ENCODE peak calls at places on chromosomes 4 and X, in nine cellular contexts. C, V, P, L, O, F, A, H and Y are unnamed samples.

GRCh38 chrX:134528936-134529335 is 69.0 kb downstream of the HPRT1 start:
- DNase-seq in V (no peak), C (no peak), L (peak; percentile 49), A (no peak), P (no peak), O (no peak), F (peak; percentile 19), H (no peak), Y (no peak)

GRCh38 chrX:136192839-136193414 is 45.6 kb downstream of the FHL1 start:
- DNase-seq in V (no peak), P (no peak), O (no peak), F (no peak), C (no peak), H (no peak), A (peak; percentile 50), L (no peak), Y (no peak)

GRCh38 chrX:129347291-129347690 is 176.0 kb downstream of the SMARCA1 start:
- DNase-seq in L (no peak), V (peak; percentile 17), C (no peak), P (no peak), F (no peak), A (no peak), O (no peak), H (no peak), Y (no peak)

GRCh38 chrX:55695227-55696018 is 22.1 kb upstream of the RRAGB start:
- DNase-seq in H (no peak), F (peak; percentile 43), L (no peak), P (no peak), C (no peak), V (no peak), A (no peak), O (no peak), Y (no peak)

GRCh38 chrX:57587062-57587461 is 4.7 kb upstream of the ZXDB start:
- DNase-seq in C (no peak), O (no peak), V (no peak), P (no peak), F (no peak), L (no peak), H (no peak), A (no peak), Y (no peak)

GRCh38 chrX:16005899-16006298 is 117.5 kb upstream of the GRPR start:
- DNase-seq in C (no peak), P (no peak), V (no peak), F (no peak), O (no peak), H (no peak), A (no peak), L (no peak), Y (no peak)

GRCh38 chr4:109691411-109691920 is 11.8 kb downstream of the CASP6 start:
- DNase-seq in F (no peak), P (no peak), H (no peak), A (no peak), V (no peak), O (no peak), L (no peak), C (no peak), Y (no peak)

GRCh38 chr4:131091896-131092295 is 1995.9 kb downstream of the C4orf33 start:
- DNase-seq in O (no peak), C (peak; percentile 24), L (no peak), A (peak; percentile 51), V (peak; percentile 45), F (no peak), H (no peak), P (peak; percentile 0), Y (no peak)

DNA sequence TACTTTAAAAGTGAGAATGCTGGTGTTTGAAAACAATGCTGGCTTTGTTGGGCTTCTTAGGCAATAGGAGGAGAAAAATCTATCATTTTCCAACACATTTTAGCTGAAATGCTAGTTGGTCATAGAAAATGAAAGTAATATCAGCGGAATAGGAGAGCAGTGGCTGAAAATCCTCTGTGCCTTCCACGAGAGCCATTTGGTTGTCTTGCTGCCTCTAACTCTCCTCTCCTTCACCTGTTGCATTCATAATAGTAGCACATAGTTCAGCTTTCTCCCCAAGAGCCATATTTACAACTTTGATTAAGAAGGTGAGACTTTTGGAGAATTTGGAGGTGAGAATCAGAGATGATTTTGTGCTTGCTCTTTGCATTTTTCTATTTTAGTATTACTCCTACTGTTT is 849.4 kb upstream of the FTHL17 start:
- DNase-seq in F (no peak), O (no peak), P (no peak), C (no peak), V (no peak), L (no peak), A (peak; percentile 1), H (no peak), Y (no peak)
- H3K4me3 ChIP-seq in F (no peak overlapping the region), O (no peak overlapping the region), P (no peak overlapping the region), C (no peak overlapping the region), V (no peak overlapping the region), L (no peak overlapping the region), A (no peak overlapping the region), H (no peak overlapping the region), Y (no peak overlapping the region)

DNA sequence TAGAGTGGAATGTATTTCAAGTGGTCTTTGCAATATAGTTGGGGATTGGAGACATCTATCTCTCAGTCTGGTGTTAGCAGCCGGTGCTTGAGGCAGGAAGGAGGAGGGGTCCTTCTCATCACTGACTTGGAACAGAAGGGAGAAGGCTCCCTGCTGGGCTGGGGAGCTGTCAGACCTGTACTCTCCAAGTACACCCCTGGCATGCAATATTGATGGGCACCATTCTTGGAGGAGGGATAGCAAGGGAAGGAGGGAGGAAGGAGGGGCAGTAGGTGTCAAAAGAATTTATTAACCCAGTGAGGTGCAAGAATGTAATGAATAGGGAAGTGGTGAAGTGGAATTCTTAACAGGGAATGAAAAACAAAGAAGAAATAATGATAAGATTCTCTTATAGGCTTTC is 338.8 kb downstream of the UNC5C start:
- DNase-seq in V (no peak), L (no peak), A (no peak), C (no peak), O (no peak), P (no peak), H (no peak), F (no peak), Y (no peak)
- H3K4me3 ChIP-seq in V (no peak overlapping the region), L (no peak overlapping the region), A (no peak overlapping the region), C (no peak overlapping the region), O (no peak overlapping the region), P (no peak overlapping the region), H (no peak overlapping the region), F (no peak overlapping the region), Y (no peak overlapping the region)

DNA sequence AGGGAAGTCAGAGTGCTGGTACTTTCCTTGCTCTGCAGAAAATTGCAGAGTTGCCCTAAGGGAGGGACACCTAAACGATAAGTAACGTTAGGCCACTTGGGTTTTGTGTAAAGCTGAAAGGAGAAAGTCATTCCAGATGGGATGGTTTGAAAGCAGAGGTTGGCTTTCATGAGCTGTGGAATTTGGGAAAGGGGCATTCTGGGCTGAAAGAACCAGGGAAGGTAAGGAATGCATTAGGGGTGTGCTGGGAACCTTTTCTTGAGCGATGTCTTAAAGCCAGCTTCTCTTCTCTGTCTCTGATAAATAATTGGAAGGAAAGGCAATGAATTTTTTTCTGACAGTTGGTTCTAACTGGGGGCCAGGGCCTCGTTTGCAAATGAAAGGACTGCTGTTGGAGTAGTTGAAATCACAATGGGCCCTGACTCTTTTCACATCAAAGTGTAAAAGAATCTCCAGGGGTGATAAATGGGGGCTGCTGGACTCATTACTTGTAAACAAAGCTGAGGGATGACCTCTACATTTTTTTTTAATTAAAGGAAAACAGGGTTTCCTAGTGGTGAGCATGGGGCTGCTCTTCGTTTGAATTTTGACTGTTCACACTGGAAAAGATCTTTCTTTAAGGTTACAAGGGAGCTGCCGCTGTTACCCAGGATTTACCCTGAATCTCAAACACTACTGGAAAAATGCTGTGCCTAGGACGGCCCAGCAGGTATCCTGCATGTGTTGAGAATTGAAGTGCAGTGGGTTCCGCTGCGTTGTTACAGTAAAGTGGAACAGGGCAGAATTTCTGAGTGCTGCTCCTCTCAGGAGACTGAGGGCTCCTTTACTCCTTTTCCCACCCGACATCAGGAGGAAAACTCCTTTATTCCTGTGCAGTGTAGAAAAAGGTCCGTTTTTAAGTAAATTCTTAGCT is 25.0 kb downstream of the AFF1 start:
- DNase-seq in P (no peak), C (peak; percentile 85), H (no peak), O (no peak), L (no peak), F (no peak), V (no peak), A (no peak), Y (no peak)
- H3K4me3 ChIP-seq in P (no peak overlapping the region), C (peak overlapping the region; percentile 10), H (no peak overlapping the region), O (no peak overlapping the region), L (no peak overlapping the region), F (no peak overlapping the region), V (no peak overlapping the region), A (no peak overlapping the region), Y (no peak overlapping the region)

DNA sequence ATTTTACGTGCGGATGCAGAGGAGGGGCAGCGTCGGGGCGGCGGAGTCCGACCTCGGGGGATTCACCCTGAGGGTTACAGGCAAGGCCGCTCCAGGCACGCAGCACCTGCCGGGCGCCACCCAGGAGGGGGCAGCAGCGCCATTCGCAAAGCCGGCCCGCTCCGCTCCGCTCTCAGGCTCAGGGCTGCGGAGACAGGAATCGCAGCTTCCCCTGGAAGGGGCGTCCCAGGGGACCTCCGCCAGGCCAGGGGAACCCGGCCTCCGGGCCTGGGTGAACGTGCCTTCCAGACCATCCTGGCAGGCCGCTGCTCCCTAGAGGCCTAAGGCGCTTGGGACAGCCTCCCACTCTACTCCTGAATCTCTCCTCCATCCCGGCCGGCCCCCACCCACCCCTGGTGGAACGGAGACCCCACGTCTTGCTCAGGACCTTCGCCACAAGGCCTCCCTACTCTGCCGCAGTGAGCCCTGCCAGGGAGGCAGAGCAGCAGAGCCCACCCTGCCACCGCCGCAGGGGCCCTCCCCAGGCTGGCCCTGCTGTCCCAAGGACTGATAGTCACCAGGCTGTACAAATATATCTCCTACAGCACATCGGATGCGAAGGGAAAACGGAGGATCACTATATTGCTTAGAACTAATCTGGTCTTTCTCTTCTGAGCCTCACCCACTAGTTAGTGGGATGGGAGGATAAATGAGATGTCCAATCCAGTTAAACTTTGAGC is 114.9 kb downstream of the SMIM20 start:
- DNase-seq in O (peak; percentile 68), F (peak; percentile 46), A (peak; percentile 81), C (peak; percentile 58), L (peak; percentile 42), V (peak; percentile 10), P (no peak), H (peak; percentile 39), Y (peak; percentile 85)
- H3K4me3 ChIP-seq in O (no peak overlapping the region), F (no peak overlapping the region), A (no peak overlapping the region), C (no peak overlapping the region), L (no peak overlapping the region), V (no peak overlapping the region), P (no peak overlapping the region), H (no peak overlapping the region), Y (no peak overlapping the region)

DNA sequence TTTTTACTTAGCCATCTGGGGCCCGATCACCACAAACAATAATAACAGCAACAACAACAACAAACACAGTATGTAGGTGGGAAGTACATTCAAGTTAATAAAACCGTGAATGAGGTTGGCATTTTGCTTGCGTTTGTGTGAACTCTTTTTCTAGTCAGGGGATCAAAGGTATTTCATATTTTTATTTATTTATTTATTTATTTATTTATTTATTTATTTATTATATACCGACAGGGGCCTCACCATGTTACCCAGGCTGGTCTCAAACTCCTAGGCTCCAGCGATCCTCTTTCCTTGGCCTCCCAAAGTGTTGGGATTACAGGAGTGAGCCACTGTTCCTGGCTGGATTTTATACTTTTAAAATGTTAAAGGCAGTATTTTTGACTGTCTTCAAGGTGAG is 325.4 kb downstream of the RAPGEF2 start:
- DNase-seq in F (no peak), H (no peak), C (no peak), O (no peak), V (no peak), P (no peak), L (no peak), A (no peak), Y (no peak)
- H3K4me3 ChIP-seq in F (no peak overlapping the region), H (no peak overlapping the region), C (no peak overlapping the region), O (no peak overlapping the region), V (no peak overlapping the region), P (no peak overlapping the region), L (no peak overlapping the region), A (no peak overlapping the region), Y (no peak overlapping the region)